ENCODE peak calls at places on chromosomes 3 and 15, in ten cellular contexts. H, I, P, R, V, C, B, K, E and D are unnamed samples.

GRCh38 chr15:75347222-75348033 is 589 bp downstream of the NEIL1 start:
- DNase-seq in H (no peak), I (no peak), P (peak), R (peak), V (peak), C (peak), B (peak), K (peak), E (no peak), D (peak)

GRCh38 chr3:184133840-184134745 is 1.1 kb upstream of the EIF2B5 start:
- DNase-seq in H (peak), I (peak), P (peak), R (peak), V (peak), C (peak), B (no peak), K (peak), E (no peak), D (peak)

GRCh38 chr15:101062063-101062462 is 142.9 kb downstream of the LRRK1 start:
- DNase-seq in H (no peak), I (no peak), P (no peak), R (no peak), V (no peak), C (no peak), B (no peak), K (no peak), E (no peak), D (no peak)

GRCh38 chr15:40115670-40116093 is 7.0 kb upstream of the BMF start:
- DNase-seq in H (no peak), I (no peak), P (no peak), R (no peak), V (no peak), C (no peak), B (no peak), K (no peak), E (no peak), D (peak)

GRCh38 chr15:29736745-29737023 is 85.6 kb downstream of the TJP1 start:
- DNase-seq in H (peak), I (no peak), P (no peak), R (no peak), V (no peak), C (no peak), B (no peak), K (peak), E (no peak), D (peak)

GRCh38 chr3:52682016-52682415 is 3.7 kb downstream of the PBRM1 start:
- DNase-seq in H (no peak), I (no peak), P (no peak), R (no peak), V (peak), C (no peak), B (no peak), K (peak), E (no peak), D (no peak)

GRCh38 chr3:42723146-42723683 is 20.6 kb upstream of the HHATL start:
- DNase-seq in H (no peak), I (no peak), P (no peak), R (no peak), V (no peak), C (no peak), B (no peak), K (no peak), E (no peak), D (no peak)

GRCh38 chr3:86995537-86995936 is 4.6 kb upstream of the VGLL3 start:
- DNase-seq in H (no peak), I (no peak), P (no peak), R (no peak), V (no peak), C (no peak), B (no peak), K (peak), E (no peak), D (no peak)

GRCh38 chr3:106759686-106760085 is 617.6 kb upstream of the CCDC54 start:
- DNase-seq in H (no peak), I (no peak), P (no peak), R (no peak), V (no peak), C (no peak), B (no peak), K (no peak), E (no peak), D (no peak)

GRCh38 chr15:33048255-33048654 is 146.3 kb downstream of the FMN1 start:
- DNase-seq in H (no peak), I (no peak), P (no peak), R (no peak), V (no peak), C (no peak), B (no peak), K (no peak), E (no peak), D (no peak)